ENCODE peak calls at places on chromosomes 1 and 21, in six cellular contexts. One of them, this sample, is unnamed.

GRCh38 chr1:2232916-2233438 is 4.9 kb downstream of the SKI start:
- DNase-seq in globus pallidus: no peak
- DNase-seq in lower leg skin: no peak
- DNase-seq in brain microvascular endothelial cell: no peak
- DNase-seq in uterus: no peak
- DNase-seq in amniotic stem cell: no peak
- DNase-seq in this sample: no peak

GRCh38 chr1:218344814-218345672 is at the start of gene TGFB2:
- DNase-seq in globus pallidus: peak
- DNase-seq in lower leg skin: peak
- DNase-seq in brain microvascular endothelial cell: peak
- DNase-seq in uterus: peak
- DNase-seq in amniotic stem cell: no peak
- DNase-seq in this sample: peak

GRCh38 chr1:105027838-105028471 is 1278.3 kb downstream of the AMY1C start:
- DNase-seq in globus pallidus: no peak
- DNase-seq in lower leg skin: no peak
- DNase-seq in brain microvascular endothelial cell: no peak
- DNase-seq in uterus: no peak
- DNase-seq in amniotic stem cell: no peak
- DNase-seq in this sample: no peak

GRCh38 chr1:208219098-208219658 is 25.0 kb downstream of the PLXNA2 start:
- DNase-seq in globus pallidus: no peak
- DNase-seq in lower leg skin: no peak
- DNase-seq in brain microvascular endothelial cell: no peak
- DNase-seq in uterus: no peak
- DNase-seq in amniotic stem cell: no peak
- DNase-seq in this sample: no peak

GRCh38 chr1:8472668-8473067 is 154.8 kb downstream of the SLC45A1 start:
- DNase-seq in globus pallidus: no peak
- DNase-seq in lower leg skin: no peak
- DNase-seq in brain microvascular endothelial cell: no peak
- DNase-seq in uterus: no peak
- DNase-seq in amniotic stem cell: no peak
- DNase-seq in this sample: no peak

GRCh38 chr1:248521856-248522255 is 14.0 kb downstream of the OR2G6 start:
- DNase-seq in globus pallidus: no peak
- DNase-seq in lower leg skin: no peak
- DNase-seq in brain microvascular endothelial cell: no peak
- DNase-seq in uterus: no peak
- DNase-seq in amniotic stem cell: no peak
- DNase-seq in this sample: no peak

GRCh38 chr1:48670234-48671020 is 106.3 kb downstream of the BEND5 start:
- DNase-seq in globus pallidus: no peak
- DNase-seq in lower leg skin: no peak
- DNase-seq in brain microvascular endothelial cell: no peak
- DNase-seq in uterus: no peak
- DNase-seq in amniotic stem cell: no peak
- DNase-seq in this sample: no peak

GRCh38 chr1:105138445-105138821 is 1388.7 kb downstream of the AMY1C start:
- DNase-seq in globus pallidus: no peak
- DNase-seq in lower leg skin: no peak
- DNase-seq in brain microvascular endothelial cell: no peak
- DNase-seq in uterus: no peak
- DNase-seq in amniotic stem cell: no peak
- DNase-seq in this sample: no peak

GRCh38 chr1:112651205-112651604 is 23.3 kb upstream of the MOV10 start:
- DNase-seq in globus pallidus: no peak
- DNase-seq in lower leg skin: no peak
- DNase-seq in brain microvascular endothelial cell: no peak
- DNase-seq in uterus: no peak
- DNase-seq in amniotic stem cell: no peak
- DNase-seq in this sample: no peak

GRCh38 chr1:203675596-203676347 is 49.1 kb downstream of the ATP2B4 start:
- DNase-seq in globus pallidus: no peak
- DNase-seq in lower leg skin: no peak
- DNase-seq in brain microvascular endothelial cell: no peak
- DNase-seq in uterus: no peak
- DNase-seq in amniotic stem cell: no peak
- DNase-seq in this sample: no peak

GRCh38 chr1:29809446-29810120 is 573.3 kb downstream of the PTPRU start:
- DNase-seq in globus pallidus: no peak
- DNase-seq in lower leg skin: peak
- DNase-seq in brain microvascular endothelial cell: no peak
- DNase-seq in uterus: no peak
- DNase-seq in amniotic stem cell: no peak
- DNase-seq in this sample: no peak

GRCh38 chr1:87291107-87291506 is 37.6 kb upstream of the LMO4 start:
- DNase-seq in globus pallidus: no peak
- DNase-seq in lower leg skin: no peak
- DNase-seq in brain microvascular endothelial cell: peak
- DNase-seq in uterus: no peak
- DNase-seq in amniotic stem cell: no peak
- DNase-seq in this sample: no peak

GRCh38 chr1:211331011-211331709 is 4.5 kb downstream of the TRAF5 start:
- DNase-seq in globus pallidus: no peak
- DNase-seq in lower leg skin: no peak
- DNase-seq in brain microvascular endothelial cell: no peak
- DNase-seq in uterus: no peak
- DNase-seq in amniotic stem cell: no peak
- DNase-seq in this sample: no peak

GRCh38 chr1:16065197-16065576 is 8.3 kb downstream of the FAM131C start:
- DNase-seq in globus pallidus: no peak
- DNase-seq in lower leg skin: no peak
- DNase-seq in brain microvascular endothelial cell: no peak
- DNase-seq in uterus: no peak
- DNase-seq in amniotic stem cell: no peak
- DNase-seq in this sample: no peak

GRCh38 chr1:164716992-164717703 is 158.2 kb downstream of the PBX1 start:
- DNase-seq in globus pallidus: no peak
- DNase-seq in lower leg skin: no peak
- DNase-seq in brain microvascular endothelial cell: peak
- DNase-seq in uterus: no peak
- DNase-seq in amniotic stem cell: no peak
- DNase-seq in this sample: no peak

GRCh38 chr1:208741296-208741695 is 497.1 kb upstream of the PLXNA2 start:
- DNase-seq in globus pallidus: no peak
- DNase-seq in lower leg skin: no peak
- DNase-seq in brain microvascular endothelial cell: no peak
- DNase-seq in uterus: no peak
- DNase-seq in amniotic stem cell: no peak
- DNase-seq in this sample: no peak

GRCh38 chr1:170510163-170510562 is 21.8 kb upstream of the GORAB start:
- DNase-seq in globus pallidus: no peak
- DNase-seq in lower leg skin: no peak
- DNase-seq in brain microvascular endothelial cell: peak
- DNase-seq in uterus: no peak
- DNase-seq in amniotic stem cell: no peak
- DNase-seq in this sample: no peak

GRCh38 chr1:24216254-24216653 is 29.2 kb upstream of the IFNLR1 start:
- DNase-seq in globus pallidus: no peak
- DNase-seq in lower leg skin: no peak
- DNase-seq in brain microvascular endothelial cell: no peak
- DNase-seq in uterus: peak
- DNase-seq in amniotic stem cell: no peak
- DNase-seq in this sample: no peak

GRCh38 chr1:110210604-110211502 is 739 bp downstream of the KCNC4 start:
- DNase-seq in globus pallidus: no peak
- DNase-seq in lower leg skin: peak
- DNase-seq in brain microvascular endothelial cell: no peak
- DNase-seq in uterus: peak
- DNase-seq in amniotic stem cell: no peak
- DNase-seq in this sample: peak

GRCh38 chr1:173267453-173267945 is 60.4 kb upstream of the TNFSF4 start:
- DNase-seq in globus pallidus: no peak
- DNase-seq in lower leg skin: no peak
- DNase-seq in brain microvascular endothelial cell: peak
- DNase-seq in uterus: no peak
- DNase-seq in amniotic stem cell: no peak
- DNase-seq in this sample: no peak

GRCh38 chr21:46304955-46305354 is 18.7 kb downstream of the C21orf58 start:
- DNase-seq in globus pallidus: peak
- DNase-seq in lower leg skin: no peak
- DNase-seq in brain microvascular endothelial cell: no peak
- DNase-seq in uterus: no peak
- DNase-seq in amniotic stem cell: no peak
- DNase-seq in this sample: no peak